ENCODE peak calls at places on chromosomes 12 and 14, in nine cellular contexts. Y, Z, C, V, L, X, H, A and I are unnamed samples.

GRCh38 chr14:52240623-52241022 is 26.9 kb upstream of the PTGDR start:
- DNase-seq in V (no peak), L (no peak), Z (no peak), Y (no peak), A (no peak), X (no peak), H (no peak), C (no peak), I (no peak)

GRCh38 chr12:69985656-69986055 is 160.6 kb downstream of the MYRFL start:
- DNase-seq in X (peak), Z (peak), L (no peak), A (no peak), H (peak), C (peak), V (no peak), Y (no peak), I (no peak)

GRCh38 chr12:64469455-64470142 is 17.7 kb downstream of the TBK1 start:
- DNase-seq in H (no peak), Y (no peak), A (no peak), X (no peak), V (no peak), Z (no peak), L (no peak), C (no peak), I (no peak)

GRCh38 chr12:19885987-19886804 is 446.9 kb downstream of the AEBP2 start:
- DNase-seq in L (no peak), V (no peak), H (no peak), Z (no peak), C (no peak), X (no peak), Y (no peak), A (no peak), I (no peak)

GRCh38 chr12:22380029-22380428 is 45.5 kb upstream of the ST8SIA1 start:
- DNase-seq in A (no peak), H (peak), C (no peak), L (no peak), X (no peak), Z (no peak), V (no peak), Y (no peak), I (no peak)

GRCh38 chr14:85909581-85909980 is 379.6 kb downstream of the FLRT2 start:
- DNase-seq in L (no peak), V (no peak), Z (no peak), H (no peak), Y (no peak), X (no peak), A (no peak), C (no peak), I (no peak)

GRCh38 chr12:87924149-87924548 is 105.1 kb downstream of the C12orf50 start:
- DNase-seq in X (no peak), Z (no peak), L (no peak), A (no peak), C (no peak), V (no peak), Y (no peak), H (no peak), I (no peak)

GRCh38 chr12:27844427-27845090 is 64.5 kb upstream of the MANSC4 start:
- DNase-seq in A (no peak), Y (no peak), C (no peak), V (no peak), X (no peak), L (no peak), H (no peak), Z (no peak), I (no peak)

GRCh38 chr14:101908795-101909194 is 55.6 kb upstream of the DYNC1H1 start:
- DNase-seq in X (no peak), L (no peak), A (no peak), V (no peak), Z (no peak), H (no peak), Y (no peak), C (no peak), I (no peak)

GRCh38 chr12:4992881-4993280 is 50.8 kb upstream of the KCNA5 start:
- DNase-seq in Z (no peak), X (no peak), C (no peak), A (no peak), V (no peak), Y (no peak), H (no peak), L (no peak), I (no peak)

GRCh38 chr14:74587363-74587707 is 24.7 kb downstream of the LTBP2 start:
- DNase-seq in X (no peak), C (no peak), A (no peak), Y (no peak), V (no peak), L (no peak), Z (no peak), H (no peak), I (no peak)

GRCh38 chr14:61203059-61203753 is 77.9 kb downstream of the TMEM30B start:
- DNase-seq in Y (no peak), V (no peak), L (no peak), Z (no peak), X (no peak), C (no peak), H (no peak), A (no peak), I (no peak)

GRCh38 chr12:120820885-120821510 is 83.2 kb downstream of the SPPL3 start:
- DNase-seq in X (no peak), V (no peak), A (no peak), Y (no peak), H (no peak), L (no peak), Z (no peak), C (no peak), I (no peak)

GRCh38 chr12:93924367-93924766 is 224.0 kb upstream of the PLXNC1 start:
- DNase-seq in C (no peak), Z (no peak), A (no peak), H (no peak), V (no peak), L (no peak), Y (no peak), X (no peak), I (no peak)

GRCh38 chr12:49200882-49201594 is 12.2 kb upstream of the TUBA1A start:
- DNase-seq in X (peak), C (no peak), L (peak), Y (no peak), H (peak), V (no peak), Z (peak), A (no peak), I (no peak)

GRCh38 chr12:110957652-110958051 is 37.3 kb upstream of the MYL2 start:
- DNase-seq in C (no peak), V (no peak), A (no peak), Z (no peak), H (peak), Y (no peak), L (no peak), X (peak), I (no peak)

GRCh38 chr12:124823272-124823970 is 40.2 kb downstream of the SCARB1 start:
- DNase-seq in X (no peak), Y (no peak), L (no peak), H (no peak), Z (no peak), C (no peak), A (no peak), V (no peak), I (no peak)

GRCh38 chr14:89619616-89620273 is 202.7 kb upstream of the FOXN3 start:
- DNase-seq in Z (no peak), L (no peak), Y (no peak), C (no peak), X (no peak), A (no peak), H (no peak), V (no peak), I (no peak)

GRCh38 chr12:120940799-120941198 is 36.6 kb upstream of the SPPL3 start:
- DNase-seq in Z (peak), A (no peak), Y (no peak), V (no peak), X (no peak), H (no peak), L (no peak), C (no peak), I (no peak)

GRCh38 chr12:105091495-105092206 is 7.4 kb upstream of the ALDH1L2 start:
- DNase-seq in C (no peak), Y (no peak), V (no peak), Z (no peak), X (no peak), H (no peak), A (no peak), L (no peak), I (no peak)

GRCh38 chr12:51246254-51246853 is 7.7 kb downstream of the DAZAP2 start:
- DNase-seq in Y (no peak), C (no peak), H (peak), V (no peak), X (peak), Z (no peak), A (no peak), L (no peak), I (no peak)

GRCh38 chr12:112986291-112986800 is 8.0 kb downstream of the OAS2 start:
- DNase-seq in X (no peak), Z (no peak), L (no peak), Y (no peak), H (no peak), C (no peak), V (no peak), A (no peak), I (no peak)

DNA sequence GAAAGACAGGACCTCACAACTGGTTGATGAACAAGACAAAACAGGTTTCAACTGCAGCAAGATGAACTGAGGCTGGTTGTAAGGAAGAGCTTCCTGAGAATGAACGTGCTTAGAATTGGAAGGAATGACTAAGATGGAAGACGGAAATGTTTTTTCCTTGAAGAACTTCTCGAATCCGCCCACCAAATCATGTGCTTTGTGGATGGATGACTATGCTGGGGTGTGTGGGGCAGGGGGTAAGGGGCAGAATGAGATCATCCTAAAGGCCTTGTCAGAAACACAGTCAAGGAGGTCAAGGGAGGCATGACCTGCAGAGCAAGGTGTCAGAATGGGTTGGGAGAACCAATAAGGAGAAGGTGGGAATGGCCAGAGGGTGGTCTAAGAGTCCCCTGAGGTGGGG is 84.3 kb downstream of the ACTN1 start:
- DNase-seq in X (no peak), Z (no peak), V (no peak), Y (no peak), A (no peak), L (no peak), H (no peak), C (no peak), I (no peak)
- H3K27ac ChIP-seq in X (no peak), Z (no peak), V (peak), Y (no peak), A (peak), L (no peak), H (no peak), C (no peak), I (peak)

GRCh38 chr14:100677925-100678765 is 48.5 kb upstream of the DLK1 start:
- DNase-seq in X (peak), L (peak), H (peak), V (peak), A (peak), C (no peak), Z (no peak), Y (peak), I (no peak)

GRCh38 chr14:100680439-100681051 is 46.1 kb upstream of the DLK1 start:
- DNase-seq in X (no peak), H (peak), C (no peak), L (no peak), V (no peak), Y (peak), Z (no peak), A (no peak), I (no peak)

GRCh38 chr14:100681111-100681510 is 45.6 kb upstream of the DLK1 start:
- DNase-seq in Y (no peak), Z (no peak), C (no peak), H (no peak), A (no peak), L (no peak), V (no peak), X (no peak), I (no peak)

GRCh38 chr14:100679170-100679569 is 47.5 kb upstream of the DLK1 start:
- DNase-seq in L (no peak), V (no peak), X (no peak), Y (no peak), A (no peak), C (no peak), H (no peak), Z (no peak), I (no peak)

GRCh38 chr14:100679707-100680438 is 46.8 kb upstream of the DLK1 start:
- DNase-seq in H (no peak), V (no peak), A (peak), C (no peak), X (no peak), L (peak), Y (peak), Z (no peak), I (no peak)
- TF ChIP-seq EP300 in H (no peak), V (no peak), A (no peak), C (no peak), X (no peak), L (no peak), Y (no peak), Z (no peak), I (no peak)

GRCh38 chr14:24439830-24440605 is 2.6 kb downstream of the SDR39U1 start:
- DNase-seq in Z (no peak), A (peak), X (no peak), V (no peak), L (no peak), H (no peak), C (no peak), Y (peak), I (peak)
- H3K27ac ChIP-seq in Z (no peak), A (peak), X (no peak), V (peak), L (peak), H (no peak), C (no peak), Y (no peak), I (peak)

GRCh38 chr12:46886541-46887041 is 60.8 kb upstream of the SLC38A4 start:
- DNase-seq in A (no peak), Z (no peak), V (no peak), H (no peak), Y (no peak), L (no peak), C (no peak), X (no peak), I (no peak)
- TF ChIP-seq EP300 in A (no peak), Z (no peak), V (no peak), H (no peak), Y (no peak), L (no peak), C (no peak), X (peak), I (no peak)

GRCh38 chr12:89234324-89235114 is 117.8 kb downstream of the DUSP6 start:
- DNase-seq in C (no peak), A (no peak), V (no peak), H (no peak), L (no peak), X (no peak), Z (no peak), Y (no peak), I (no peak)
- H3K27ac ChIP-seq in C (no peak), A (no peak), V (no peak), H (no peak), L (no peak), X (no peak), Z (no peak), Y (no peak), I (no peak)

DNA sequence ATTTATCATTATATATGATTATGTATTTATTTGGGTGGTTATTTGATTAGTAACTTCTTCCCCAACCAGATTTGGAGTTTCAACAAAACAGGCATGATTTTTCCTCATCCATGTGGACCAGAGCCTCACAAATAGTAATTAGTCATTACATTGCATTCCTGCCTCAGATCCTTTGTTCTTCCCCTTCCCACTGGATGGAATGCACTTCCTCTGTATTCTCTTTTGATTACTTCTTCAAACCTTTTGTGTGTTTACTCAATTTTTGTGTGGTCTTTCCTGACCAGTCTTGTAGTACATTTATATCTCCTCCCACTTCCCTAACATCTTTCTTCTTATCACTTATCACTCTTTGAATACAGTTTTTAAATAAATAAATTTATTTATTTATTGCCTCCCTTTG is 15.5 kb downstream of the SYT1 start:
- DNase-seq in C (no peak), H (no peak), A (no peak), Z (peak), X (no peak), L (no peak), V (no peak), Y (no peak), I (no peak)
- TF ChIP-seq EP300 in C (no peak), H (no peak), A (no peak), Z (no peak), X (no peak), L (no peak), V (no peak), Y (no peak), I (no peak)

GRCh38 chr14:93041830-93042229 is 73.9 kb downstream of the ITPK1 start:
- DNase-seq in X (no peak), L (no peak), V (no peak), Y (no peak), A (no peak), C (no peak), H (no peak), Z (no peak), I (no peak)

GRCh38 chr14:93042968-93043940 is 72.5 kb downstream of the ITPK1 start:
- DNase-seq in Y (no peak), V (peak), A (no peak), L (no peak), Z (peak), H (no peak), X (peak), C (no peak), I (no peak)

GRCh38 chr14:93040443-93040842 is 75.3 kb downstream of the ITPK1 start:
- DNase-seq in Y (no peak), V (peak), Z (no peak), C (no peak), H (no peak), A (no peak), X (no peak), L (no peak), I (no peak)

GRCh38 chr14:93039649-93040315 is 75.9 kb downstream of the ITPK1 start:
- DNase-seq in C (no peak), L (no peak), V (no peak), Y (no peak), H (no peak), X (no peak), Z (no peak), A (no peak), I (no peak)

DNA sequence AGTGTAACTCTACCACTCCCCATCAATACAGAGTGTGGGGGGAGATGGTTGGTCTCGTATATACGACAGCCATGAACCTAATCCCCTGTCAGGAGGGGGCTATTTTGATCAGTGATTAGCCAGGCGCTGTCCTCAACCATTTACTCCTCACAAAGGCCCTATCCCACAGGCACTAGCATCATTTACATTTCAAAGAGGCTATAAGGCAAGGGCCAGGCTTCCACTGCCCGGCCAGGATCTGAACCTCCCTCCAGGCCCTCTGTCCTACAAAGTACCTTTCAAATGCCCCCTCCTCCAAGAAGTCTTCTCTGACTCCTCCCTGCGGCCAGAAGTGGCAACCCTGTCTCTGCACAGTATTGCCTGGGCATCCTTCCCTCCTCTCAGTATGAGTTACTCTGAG is 74.7 kb downstream of the ITPK1 start:
- DNase-seq in C (no peak), Z (no peak), X (no peak), V (no peak), H (no peak), A (no peak), L (no peak), Y (no peak), I (no peak)
- H3K27ac ChIP-seq in C (no peak), Z (peak), X (no peak), V (peak), H (no peak), A (peak), L (peak), Y (no peak), I (peak)

GRCh38 chr12:119614705-119615104 is 21.1 kb downstream of the TMEM233 start:
- DNase-seq in V (no peak), C (no peak), L (no peak), Z (no peak), A (no peak), X (no peak), H (no peak), Y (no peak), I (no peak)

GRCh38 chr12:119609358-119609757 is 15.8 kb downstream of the TMEM233 start:
- DNase-seq in H (no peak), Y (no peak), Z (no peak), X (no peak), A (no peak), L (no peak), C (no peak), V (no peak), I (no peak)

GRCh38 chr12:119615518-119616475 is 22.2 kb downstream of the TMEM233 start:
- DNase-seq in H (no peak), C (no peak), X (no peak), A (no peak), Y (no peak), L (no peak), Z (no peak), V (no peak), I (no peak)

DNA sequence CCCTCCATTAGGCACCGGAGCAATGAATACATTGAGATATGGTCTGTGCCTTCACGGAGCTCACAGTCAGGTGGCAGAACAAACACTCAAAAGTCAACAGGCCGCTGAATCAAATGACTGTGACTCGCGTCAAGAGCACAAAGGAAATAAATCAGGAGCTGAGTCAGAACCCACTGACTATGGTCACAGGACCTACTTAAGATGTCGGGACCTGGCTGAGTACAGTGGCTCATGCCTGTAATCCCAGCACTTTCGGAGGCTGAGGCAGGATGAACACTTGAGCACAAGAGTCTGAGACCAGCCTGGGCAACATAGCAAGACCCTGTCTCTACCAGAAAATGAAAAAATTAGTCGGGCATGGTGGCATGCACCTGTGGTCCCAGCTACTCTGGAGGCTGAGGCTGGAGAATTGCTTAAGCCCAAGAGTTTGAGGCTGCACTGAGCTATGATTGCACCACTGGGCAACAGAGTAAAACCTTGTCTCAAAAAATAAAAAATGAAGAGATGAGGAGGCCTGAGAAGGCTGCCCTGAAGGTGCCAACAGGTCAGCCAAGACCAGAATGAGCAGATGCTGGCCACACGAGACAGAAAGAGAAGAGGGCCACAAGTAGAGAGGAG is 19.9 kb downstream of the TMEM233 start:
- DNase-seq in L (no peak), H (no peak), Z (peak), A (no peak), Y (no peak), C (no peak), X (no peak), V (peak), I (no peak)
- TF ChIP-seq EP300 in L (no peak), H (no peak), Z (no peak), A (no peak), Y (no peak), C (no peak), X (peak), V (no peak), I (no peak)